ENCODE peak calls at places on chromosome 17, in five cellular contexts. F is psoas muscle, D is WTC11, Q is retinal pigment epithelial cell, I is fibroblast of lung. O is an unnamed sample.

GRCh38 chr17:41212524-41213169 is 13.8 kb upstream of the KRTAP9-2 start:
- DNase-seq in F (no peak), I (no peak), D (no peak), Q (no peak), O (no peak)

GRCh38 chr17:1008008-1008761 is 11.3 kb downstream of the TIMM22 start:
- DNase-seq in Q (no peak), D (no peak), I (no peak), F (peak), O (no peak)

GRCh38 chr17:4177732-4178131 is 34.7 kb downstream of the CYB5D2 start:
- DNase-seq in D (no peak), I (no peak), Q (no peak), F (no peak), O (no peak)

GRCh38 chr17:28807925-28808641 is 34.5 kb downstream of the FAM222B start:
- DNase-seq in F (no peak), I (peak), D (no peak), Q (peak), O (no peak)

GRCh38 chr17:28643979-28644781 is 778 bp downstream of the BLTP2 start:
- DNase-seq in F (peak), I (peak), Q (peak), D (peak), O (no peak)

GRCh38 chr17:59844884-59845594 is 47.7 kb downstream of the TUBD1 start:
- DNase-seq in F (no peak), Q (no peak), D (no peak), I (peak), O (no peak)

GRCh38 chr17:59372138-59372751 is 40.8 kb downstream of the YPEL2 start:
- DNase-seq in Q (no peak), D (no peak), F (no peak), I (peak), O (no peak)

GRCh38 chr17:29115906-29116651 is 64.1 kb downstream of the MYO18A start:
- DNase-seq in Q (no peak), D (peak), I (peak), F (no peak), O (no peak)

GRCh38 chr17:46154151-46154816 is 38.9 kb downstream of the KANSL1 start:
- DNase-seq in Q (no peak), D (no peak), F (no peak), I (peak), O (no peak)

GRCh38 chr17:79393358-79394038 is 217.4 kb downstream of the RBFOX3 start:
- DNase-seq in F (peak), I (peak), D (peak), Q (no peak), O (peak)

GRCh38 chr17:67289174-67289876 is 44.3 kb upstream of the HELZ start:
- DNase-seq in Q (peak), F (peak), D (no peak), I (peak), O (no peak)

GRCh38 chr17:17872468-17873345 is 35.9 kb upstream of the SREBF1 start:
- DNase-seq in Q (no peak), F (no peak), I (no peak), D (no peak), O (no peak)

GRCh38 chr17:14760719-14761425 is 460.0 kb downstream of the HS3ST3B1 start:
- DNase-seq in D (no peak), F (no peak), I (no peak), Q (no peak), O (no peak)

GRCh38 chr17:39927928-39928867 is 666 bp downstream of the LRRC3C start:
- DNase-seq in D (peak), F (peak), Q (no peak), I (peak), O (no peak)

GRCh38 chr17:62724398-62725146 is 83.5 kb downstream of the MARCHF10 start:
- DNase-seq in F (no peak), D (no peak), Q (no peak), I (no peak), O (no peak)

GRCh38 chr17:37327341-37328090 is 48.3 kb upstream of the C17orf78 start:
- DNase-seq in D (no peak), I (peak), F (no peak), Q (peak), O (no peak)

DNA sequence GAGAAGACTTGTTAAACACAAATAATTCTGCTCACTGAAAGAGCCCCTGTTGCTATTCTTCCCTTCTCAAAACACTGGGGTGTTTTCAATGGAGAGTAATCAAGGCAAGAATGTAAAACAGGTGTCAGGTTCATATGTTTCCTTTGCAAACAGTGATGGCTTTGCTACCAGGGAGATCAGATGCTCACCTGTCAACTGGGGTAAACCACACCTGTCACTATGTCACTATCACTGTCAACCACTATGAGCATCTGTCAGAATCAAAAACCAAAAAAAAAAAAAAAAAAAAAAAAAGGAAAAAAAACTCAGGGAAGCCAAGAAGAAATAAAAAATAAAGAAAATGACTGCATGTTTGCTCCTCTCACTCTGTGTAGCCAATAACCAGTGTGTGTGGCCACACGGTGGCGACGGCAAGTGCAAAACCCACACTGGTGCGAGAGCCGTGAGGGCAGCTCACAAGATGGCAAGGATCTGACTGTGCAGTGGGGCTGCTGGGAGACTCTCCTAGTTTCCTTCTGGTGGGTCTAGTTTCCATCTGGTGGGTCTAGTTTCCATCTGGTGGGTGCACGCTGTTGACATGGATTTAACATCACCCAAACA is 22.7 kb downstream of the USP22 start:
- DNase-seq in Q (no peak), D (no peak), I (no peak), F (peak), O (no peak)
- TF ChIP-seq CTCF in Q (peak), D (no peak), I (no peak), F (peak), O (peak)

GRCh38 chr17:30720013-30720471 is 104.5 kb downstream of the CRLF3 start:
- DNase-seq in D (peak), F (peak), Q (no peak), I (no peak), O (peak)

GRCh38 chr17:30717290-30718098 is 107.0 kb downstream of the CRLF3 start:
- DNase-seq in F (no peak), Q (no peak), D (peak), I (no peak), O (no peak)

DNA sequence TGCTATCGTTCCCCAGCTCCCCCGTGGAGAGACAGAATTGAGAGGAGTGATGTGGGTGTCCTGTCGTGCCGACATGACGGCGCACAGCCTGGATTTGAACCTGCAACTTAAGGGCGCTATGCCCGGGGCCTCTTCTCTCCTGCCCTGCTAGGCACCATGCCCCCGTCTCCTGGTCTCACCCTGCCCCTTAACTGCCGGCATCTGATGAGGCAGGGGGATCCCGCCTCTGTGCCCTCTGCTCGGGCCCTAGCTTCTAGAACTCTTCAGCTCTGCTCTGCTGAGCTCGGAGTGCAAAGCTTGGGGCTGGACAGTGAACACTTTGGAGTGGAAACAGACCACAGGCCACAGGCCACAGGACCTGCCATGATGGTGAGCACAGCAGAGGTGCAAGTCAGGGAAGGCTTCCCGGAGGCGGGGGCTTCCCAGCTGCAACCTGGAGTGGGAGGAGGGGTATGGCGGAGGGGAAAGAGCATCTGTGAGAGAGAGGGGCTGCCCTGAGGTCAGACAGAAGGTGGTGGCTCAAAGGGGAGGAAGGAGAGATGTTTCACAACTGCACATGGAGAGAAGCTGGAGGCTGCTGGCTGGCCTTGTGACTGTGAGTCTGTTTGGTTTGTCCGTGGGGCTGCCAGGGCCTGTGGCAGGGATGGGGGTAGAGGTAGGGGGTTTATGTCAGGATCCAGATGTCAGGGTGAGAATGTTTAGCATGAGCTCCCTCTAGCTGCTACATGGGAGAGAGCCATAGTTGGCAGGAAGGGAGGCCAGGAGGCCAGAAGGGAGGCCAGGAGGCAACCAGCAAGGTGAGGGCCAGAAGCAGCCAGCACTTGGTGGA is 107.8 kb downstream of the CRLF3 start:
- DNase-seq in Q (no peak), F (peak), I (no peak), D (peak), O (no peak)
- TF ChIP-seq CTCF in Q (peak), F (no peak), I (peak), D (no peak), O (peak)

DNA sequence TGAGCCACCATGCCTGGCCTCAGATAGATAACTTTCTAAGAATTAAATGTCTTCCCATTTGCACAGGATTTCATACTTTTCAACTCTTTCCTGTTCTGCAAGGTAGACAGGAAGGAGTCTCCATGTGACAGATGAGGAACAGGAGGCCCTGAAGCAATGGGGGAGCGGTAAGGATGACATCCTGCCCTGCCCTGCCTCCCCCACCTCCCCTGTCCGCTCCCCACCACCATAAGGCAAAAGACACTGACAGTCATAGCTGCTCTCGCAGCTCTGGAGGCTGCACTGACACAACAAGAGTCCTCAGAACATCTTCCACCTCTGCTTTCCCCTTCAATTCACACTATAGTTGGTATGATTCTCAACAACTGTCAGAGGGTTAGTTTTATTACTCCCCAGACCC is 9.7 kb downstream of the CENPV start:
- DNase-seq in I (no peak), Q (no peak), D (no peak), F (no peak), O (no peak)
- TF ChIP-seq CTCF in I (no peak), Q (no peak), D (no peak), F (no peak), O (no peak)

GRCh38 chr17:82228278-82228841 is 482 bp upstream of the SLC16A3 start:
- DNase-seq in I (no peak), D (peak), Q (no peak), F (peak), O (no peak)

GRCh38 chr17:82226170-82226808 is 2.6 kb upstream of the SLC16A3 start:
- DNase-seq in Q (no peak), D (no peak), F (peak), I (no peak), O (no peak)

GRCh38 chr17:82228842-82229685 is at the start of gene SLC16A3:
- DNase-seq in I (peak), F (peak), Q (no peak), D (peak), O (no peak)

GRCh38 chr17:82226809-82227628 is 1.8 kb upstream of the SLC16A3 start:
- DNase-seq in F (peak), I (no peak), Q (no peak), D (no peak), O (no peak)

GRCh38 chr17:82227629-82228277 is 1.1 kb upstream of the SLC16A3 start:
- DNase-seq in Q (no peak), F (peak), I (no peak), D (no peak), O (no peak)
- TF ChIP-seq CTCF in Q (no peak), F (no peak), I (no peak), D (no peak), O (no peak)

DNA sequence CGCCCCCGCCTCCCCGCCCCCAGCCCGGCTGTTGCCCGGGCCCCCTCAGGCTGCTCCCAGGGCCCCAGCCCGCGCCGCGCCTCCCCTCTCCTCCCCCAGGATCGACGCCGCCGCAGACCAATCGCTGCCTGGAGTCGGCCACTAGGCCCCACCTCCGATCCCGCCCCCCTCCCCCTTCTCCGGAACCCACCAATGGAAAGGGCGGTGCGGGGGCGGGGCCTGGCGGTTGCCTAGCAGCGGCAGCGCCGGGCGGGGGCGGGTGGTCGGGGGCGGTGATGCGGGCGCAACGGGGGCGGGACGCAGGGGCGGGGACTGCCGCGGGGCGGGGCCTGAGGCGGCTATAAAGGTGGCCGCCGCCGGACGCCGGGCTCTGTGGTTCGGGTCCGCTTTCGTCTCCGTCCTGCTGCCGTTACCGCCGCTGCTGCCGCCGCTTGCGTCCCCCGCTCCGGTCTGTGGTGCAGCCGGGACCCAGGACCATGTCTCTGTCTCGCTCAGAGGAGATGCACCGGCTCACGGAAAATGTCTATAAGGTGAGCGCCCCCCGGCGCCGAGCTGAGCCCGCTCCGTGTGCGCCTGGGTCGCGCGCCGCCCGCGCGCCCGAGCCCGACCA is at the start of gene BAIAP2:
- DNase-seq in D (peak), Q (no peak), F (peak), I (peak), O (peak)
- TF ChIP-seq CTCF in D (no peak), Q (no peak), F (no peak), I (peak), O (no peak)

GRCh38 chr17:75940727-75941441 is at the start of gene FBF1:
- DNase-seq in D (peak), Q (peak), I (peak), F (peak), O (peak)
- TF ChIP-seq CTCF in D (no peak), Q (no peak), I (no peak), F (no peak), O (no peak)

DNA sequence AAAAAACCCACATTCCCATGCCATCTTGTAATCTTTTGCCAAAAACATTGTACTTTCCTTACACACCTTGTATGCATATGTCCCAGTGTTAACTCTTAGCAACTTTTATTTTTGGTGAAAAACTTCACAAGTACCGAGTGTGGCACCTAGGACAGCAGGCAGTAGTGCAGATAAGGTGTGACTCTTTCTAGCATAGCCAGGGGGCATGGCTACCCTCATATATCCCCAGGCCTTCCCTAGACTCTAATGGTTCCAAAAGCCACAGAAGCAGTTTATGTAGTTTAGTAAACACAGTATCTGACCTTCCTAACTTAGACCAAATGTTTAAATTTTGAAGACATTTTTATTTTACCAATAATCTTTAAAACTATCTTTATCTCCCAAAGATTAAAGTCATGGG is 20.5 kb upstream of the MILR1 start:
- DNase-seq in F (no peak), I (no peak), Q (no peak), D (no peak), O (no peak)
- TF ChIP-seq CTCF in F (no peak), I (no peak), Q (no peak), D (no peak), O (no peak)

O was measured in type B pancreatic cell.